ENCODE peak calls at places on chromosomes 1 and 21, in nine cellular contexts. One of them, this sample, is unnamed.

GRCh38 chr1:115469703-115470476 is 131.8 kb upstream of the NGF start:
- DNase-seq in H54: peak; percentile 80
- DNase-seq in IMR-90: peak; percentile 55
- DNase-seq in stimulated activated CD8-positive, alpha-beta memory T cell treated with anti-CD3 and anti-CD28 coated beads, Interleukin-15, amount 100 ng/mL, for 24 hours: no peak
- DNase-seq in colonic mucosa: peak; percentile 67
- DNase-seq in kidney tubule cell: peak; percentile 99
- DNase-seq in ELF-1: peak; percentile 88
- DNase-seq in endodermal cell: peak; percentile 95
- DNase-seq in GM18507: peak; percentile 17
- DNase-seq in this sample: peak; percentile 56

GRCh38 chr21:41953831-41954653 is at the start of gene C2CD2:
- DNase-seq in colonic mucosa: peak; percentile 68
- DNase-seq in IMR-90: peak; percentile 73
- DNase-seq in GM18507: peak; percentile 86
- DNase-seq in ELF-1: peak; percentile 68
- DNase-seq in H54: peak; percentile 92
- DNase-seq in kidney tubule cell: peak; percentile 74
- DNase-seq in endodermal cell: peak; percentile 89
- DNase-seq in stimulated activated CD8-positive, alpha-beta memory T cell treated with anti-CD3 and anti-CD28 coated beads, Interleukin-15, amount 100 ng/mL, for 24 hours: no peak
- DNase-seq in this sample: peak; percentile 48

GRCh38 chr1:209208648-209209047 is 374.9 kb upstream of the CAMK1G start:
- DNase-seq in kidney tubule cell: peak; percentile 75
- DNase-seq in colonic mucosa: no peak
- DNase-seq in H54: no peak
- DNase-seq in endodermal cell: no peak
- DNase-seq in stimulated activated CD8-positive, alpha-beta memory T cell treated with anti-CD3 and anti-CD28 coated beads, Interleukin-15, amount 100 ng/mL, for 24 hours: no peak
- DNase-seq in GM18507: no peak
- DNase-seq in ELF-1: no peak
- DNase-seq in IMR-90: no peak
- DNase-seq in this sample: no peak

GRCh38 chr1:214427871-214428277 is 123.5 kb downstream of the PTPN14 start:
- DNase-seq in colonic mucosa: peak; percentile 18
- DNase-seq in endodermal cell: no peak
- DNase-seq in IMR-90: peak; percentile 98
- DNase-seq in ELF-1: no peak
- DNase-seq in kidney tubule cell: peak; percentile 99
- DNase-seq in GM18507: peak; percentile 45
- DNase-seq in H54: peak; percentile 57
- DNase-seq in stimulated activated CD8-positive, alpha-beta memory T cell treated with anti-CD3 and anti-CD28 coated beads, Interleukin-15, amount 100 ng/mL, for 24 hours: peak; percentile 3
- DNase-seq in this sample: no peak

GRCh38 chr1:227869851-227870305 is 54.4 kb downstream of the PRSS38 start:
- DNase-seq in kidney tubule cell: no peak
- DNase-seq in stimulated activated CD8-positive, alpha-beta memory T cell treated with anti-CD3 and anti-CD28 coated beads, Interleukin-15, amount 100 ng/mL, for 24 hours: no peak
- DNase-seq in GM18507: no peak
- DNase-seq in endodermal cell: no peak
- DNase-seq in colonic mucosa: no peak
- DNase-seq in ELF-1: no peak
- DNase-seq in H54: no peak
- DNase-seq in IMR-90: no peak
- DNase-seq in this sample: no peak

GRCh38 chr1:112887599-112888303 is 68.2 kb downstream of the SLC16A1 start:
- DNase-seq in kidney tubule cell: peak; percentile 30
- DNase-seq in H54: no peak
- DNase-seq in IMR-90: no peak
- DNase-seq in stimulated activated CD8-positive, alpha-beta memory T cell treated with anti-CD3 and anti-CD28 coated beads, Interleukin-15, amount 100 ng/mL, for 24 hours: no peak
- DNase-seq in ELF-1: no peak
- DNase-seq in endodermal cell: no peak
- DNase-seq in colonic mucosa: no peak
- DNase-seq in GM18507: no peak
- DNase-seq in this sample: no peak

GRCh38 chr1:34794001-34794789 is 1.4 kb downstream of the GJA4 start:
- DNase-seq in IMR-90: no peak
- DNase-seq in GM18507: no peak
- DNase-seq in ELF-1: no peak
- DNase-seq in colonic mucosa: no peak
- DNase-seq in kidney tubule cell: peak; percentile 85
- DNase-seq in H54: no peak
- DNase-seq in stimulated activated CD8-positive, alpha-beta memory T cell treated with anti-CD3 and anti-CD28 coated beads, Interleukin-15, amount 100 ng/mL, for 24 hours: no peak
- DNase-seq in endodermal cell: no peak
- DNase-seq in this sample: no peak

GRCh38 chr1:54310439-54311328 is 95.5 kb downstream of the SSBP3 start:
- DNase-seq in endodermal cell: peak; percentile 94
- DNase-seq in IMR-90: peak; percentile 39
- DNase-seq in stimulated activated CD8-positive, alpha-beta memory T cell treated with anti-CD3 and anti-CD28 coated beads, Interleukin-15, amount 100 ng/mL, for 24 hours: no peak
- DNase-seq in colonic mucosa: peak; percentile 64
- DNase-seq in GM18507: no peak
- DNase-seq in H54: no peak
- DNase-seq in kidney tubule cell: peak; percentile 34
- DNase-seq in ELF-1: peak; percentile 89
- DNase-seq in this sample: no peak

GRCh38 chr1:162629077-162629637 is 3.1 kb upstream of the DDR2 start:
- DNase-seq in kidney tubule cell: no peak
- DNase-seq in H54: no peak
- DNase-seq in colonic mucosa: no peak
- DNase-seq in stimulated activated CD8-positive, alpha-beta memory T cell treated with anti-CD3 and anti-CD28 coated beads, Interleukin-15, amount 100 ng/mL, for 24 hours: no peak
- DNase-seq in endodermal cell: no peak
- DNase-seq in ELF-1: no peak
- DNase-seq in IMR-90: no peak
- DNase-seq in GM18507: no peak
- DNase-seq in this sample: no peak

GRCh38 chr1:84353665-84354064 is 44.6 kb upstream of the DNASE2B start:
- DNase-seq in GM18507: no peak
- DNase-seq in ELF-1: no peak
- DNase-seq in kidney tubule cell: no peak
- DNase-seq in colonic mucosa: no peak
- DNase-seq in H54: no peak
- DNase-seq in endodermal cell: no peak
- DNase-seq in IMR-90: peak; percentile 69
- DNase-seq in stimulated activated CD8-positive, alpha-beta memory T cell treated with anti-CD3 and anti-CD28 coated beads, Interleukin-15, amount 100 ng/mL, for 24 hours: no peak
- DNase-seq in this sample: no peak

GRCh38 chr1:241356187-241356518 is 852 bp downstream of the RGS7 start:
- DNase-seq in GM18507: no peak
- DNase-seq in ELF-1: no peak
- DNase-seq in stimulated activated CD8-positive, alpha-beta memory T cell treated with anti-CD3 and anti-CD28 coated beads, Interleukin-15, amount 100 ng/mL, for 24 hours: no peak
- DNase-seq in IMR-90: no peak
- DNase-seq in kidney tubule cell: no peak
- DNase-seq in colonic mucosa: no peak
- DNase-seq in H54: no peak
- DNase-seq in endodermal cell: peak; percentile 76
- DNase-seq in this sample: no peak

GRCh38 chr21:37041706-37042271 is 31.1 kb downstream of the PIGP start:
- DNase-seq in H54: no peak
- DNase-seq in endodermal cell: peak; percentile 75
- DNase-seq in kidney tubule cell: no peak
- DNase-seq in ELF-1: peak; percentile 14
- DNase-seq in IMR-90: no peak
- DNase-seq in stimulated activated CD8-positive, alpha-beta memory T cell treated with anti-CD3 and anti-CD28 coated beads, Interleukin-15, amount 100 ng/mL, for 24 hours: no peak
- DNase-seq in GM18507: no peak
- DNase-seq in colonic mucosa: no peak
- DNase-seq in this sample: no peak

GRCh38 chr1:19414490-19414889 is 70.8 kb downstream of the CAPZB start:
- DNase-seq in stimulated activated CD8-positive, alpha-beta memory T cell treated with anti-CD3 and anti-CD28 coated beads, Interleukin-15, amount 100 ng/mL, for 24 hours: no peak
- DNase-seq in colonic mucosa: no peak
- DNase-seq in GM18507: no peak
- DNase-seq in H54: no peak
- DNase-seq in kidney tubule cell: no peak
- DNase-seq in endodermal cell: no peak
- DNase-seq in ELF-1: no peak
- DNase-seq in IMR-90: no peak
- DNase-seq in this sample: no peak

GRCh38 chr1:3453891-3454810 is at the start of gene ARHGEF16:
- DNase-seq in stimulated activated CD8-positive, alpha-beta memory T cell treated with anti-CD3 and anti-CD28 coated beads, Interleukin-15, amount 100 ng/mL, for 24 hours: no peak
- DNase-seq in ELF-1: peak; percentile 92
- DNase-seq in IMR-90: peak; percentile 15
- DNase-seq in colonic mucosa: peak; percentile 90
- DNase-seq in endodermal cell: peak; percentile 97
- DNase-seq in kidney tubule cell: peak; percentile 87
- DNase-seq in H54: peak; percentile 73
- DNase-seq in GM18507: no peak
- DNase-seq in this sample: peak; percentile 47

GRCh38 chr21:35048706-35049617 is at the start of gene RUNX1:
- DNase-seq in stimulated activated CD8-positive, alpha-beta memory T cell treated with anti-CD3 and anti-CD28 coated beads, Interleukin-15, amount 100 ng/mL, for 24 hours: peak; percentile 47
- DNase-seq in GM18507: peak; percentile 44
- DNase-seq in colonic mucosa: peak; percentile 50
- DNase-seq in IMR-90: peak; percentile 56
- DNase-seq in kidney tubule cell: peak; percentile 93
- DNase-seq in H54: peak; percentile 63
- DNase-seq in endodermal cell: no peak
- DNase-seq in ELF-1: no peak
- DNase-seq in this sample: no peak

GRCh38 chr1:66489146-66489545 is 44.8 kb upstream of the SGIP1 start:
- DNase-seq in colonic mucosa: no peak
- DNase-seq in endodermal cell: no peak
- DNase-seq in H54: no peak
- DNase-seq in kidney tubule cell: peak; percentile 64
- DNase-seq in GM18507: no peak
- DNase-seq in ELF-1: no peak
- DNase-seq in IMR-90: peak; percentile 69
- DNase-seq in stimulated activated CD8-positive, alpha-beta memory T cell treated with anti-CD3 and anti-CD28 coated beads, Interleukin-15, amount 100 ng/mL, for 24 hours: no peak
- DNase-seq in this sample: no peak

GRCh38 chr1:216447898-216448568 is 24.8 kb upstream of the USH2A start:
- DNase-seq in kidney tubule cell: peak; percentile 24
- DNase-seq in IMR-90: peak; percentile 43
- DNase-seq in GM18507: no peak
- DNase-seq in stimulated activated CD8-positive, alpha-beta memory T cell treated with anti-CD3 and anti-CD28 coated beads, Interleukin-15, amount 100 ng/mL, for 24 hours: no peak
- DNase-seq in colonic mucosa: no peak
- DNase-seq in ELF-1: no peak
- DNase-seq in endodermal cell: no peak
- DNase-seq in H54: no peak
- DNase-seq in this sample: no peak

GRCh38 chr1:114505148-114505561 is 5.8 kb downstream of the TRIM33 start:
- DNase-seq in GM18507: no peak
- DNase-seq in endodermal cell: no peak
- DNase-seq in stimulated activated CD8-positive, alpha-beta memory T cell treated with anti-CD3 and anti-CD28 coated beads, Interleukin-15, amount 100 ng/mL, for 24 hours: no peak
- DNase-seq in colonic mucosa: no peak
- DNase-seq in kidney tubule cell: no peak
- DNase-seq in H54: no peak
- DNase-seq in IMR-90: no peak
- DNase-seq in ELF-1: peak; percentile 46
- DNase-seq in this sample: no peak

GRCh38 chr1:1630965-1631792 is 794 bp upstream of the MMP23B start:
- DNase-seq in stimulated activated CD8-positive, alpha-beta memory T cell treated with anti-CD3 and anti-CD28 coated beads, Interleukin-15, amount 100 ng/mL, for 24 hours: no peak
- DNase-seq in H54: no peak
- DNase-seq in GM18507: no peak
- DNase-seq in IMR-90: no peak
- DNase-seq in ELF-1: no peak
- DNase-seq in endodermal cell: peak; percentile 78
- DNase-seq in kidney tubule cell: no peak
- DNase-seq in colonic mucosa: peak; percentile 66
- DNase-seq in this sample: peak; percentile 39

GRCh38 chr1:51564124-51564523 is 45.1 kb upstream of the EPS15 start:
- DNase-seq in stimulated activated CD8-positive, alpha-beta memory T cell treated with anti-CD3 and anti-CD28 coated beads, Interleukin-15, amount 100 ng/mL, for 24 hours: no peak
- DNase-seq in colonic mucosa: no peak
- DNase-seq in endodermal cell: no peak
- DNase-seq in H54: no peak
- DNase-seq in IMR-90: peak; percentile 74
- DNase-seq in kidney tubule cell: peak; percentile 55
- DNase-seq in GM18507: no peak
- DNase-seq in ELF-1: no peak
- DNase-seq in this sample: no peak

GRCh38 chr1:23809751-23810171 is 9.2 kb upstream of the GALE start:
- DNase-seq in stimulated activated CD8-positive, alpha-beta memory T cell treated with anti-CD3 and anti-CD28 coated beads, Interleukin-15, amount 100 ng/mL, for 24 hours: peak; percentile 35
- DNase-seq in IMR-90: peak; percentile 51
- DNase-seq in endodermal cell: peak; percentile 93
- DNase-seq in kidney tubule cell: peak; percentile 76
- DNase-seq in H54: no peak
- DNase-seq in colonic mucosa: peak; percentile 91
- DNase-seq in ELF-1: peak; percentile 89
- DNase-seq in GM18507: peak; percentile 69
- DNase-seq in this sample: no peak

GRCh38 chr21:34668803-34669148 is at the start of gene CLIC6:
- DNase-seq in colonic mucosa: no peak
- DNase-seq in kidney tubule cell: no peak
- DNase-seq in stimulated activated CD8-positive, alpha-beta memory T cell treated with anti-CD3 and anti-CD28 coated beads, Interleukin-15, amount 100 ng/mL, for 24 hours: no peak
- DNase-seq in endodermal cell: peak; percentile 92
- DNase-seq in ELF-1: peak; percentile 69
- DNase-seq in IMR-90: no peak
- DNase-seq in H54: no peak
- DNase-seq in GM18507: no peak
- DNase-seq in this sample: no peak

GRCh38 chr1:58592521-58593134 is 15.6 kb upstream of the TACSTD2 start:
- DNase-seq in stimulated activated CD8-positive, alpha-beta memory T cell treated with anti-CD3 and anti-CD28 coated beads, Interleukin-15, amount 100 ng/mL, for 24 hours: no peak
- DNase-seq in colonic mucosa: no peak
- DNase-seq in GM18507: no peak
- DNase-seq in IMR-90: peak; percentile 87
- DNase-seq in ELF-1: no peak
- DNase-seq in endodermal cell: no peak
- DNase-seq in H54: peak; percentile 78
- DNase-seq in kidney tubule cell: peak; percentile 95
- DNase-seq in this sample: no peak

GRCh38 chr1:115838805-115839705 is 1.9 kb downstream of the NHLH2 start:
- DNase-seq in IMR-90: no peak
- DNase-seq in ELF-1: peak; percentile 79
- DNase-seq in H54: no peak
- DNase-seq in colonic mucosa: peak; percentile 33
- DNase-seq in endodermal cell: peak; percentile 91
- DNase-seq in kidney tubule cell: peak; percentile 12
- DNase-seq in stimulated activated CD8-positive, alpha-beta memory T cell treated with anti-CD3 and anti-CD28 coated beads, Interleukin-15, amount 100 ng/mL, for 24 hours: no peak
- DNase-seq in GM18507: no peak
- DNase-seq in this sample: peak; percentile 72

GRCh38 chr1:85264150-85264549 is 4.7 kb upstream of the C1orf52 start:
- DNase-seq in kidney tubule cell: peak; percentile 70
- DNase-seq in colonic mucosa: no peak
- DNase-seq in GM18507: no peak
- DNase-seq in endodermal cell: no peak
- DNase-seq in stimulated activated CD8-positive, alpha-beta memory T cell treated with anti-CD3 and anti-CD28 coated beads, Interleukin-15, amount 100 ng/mL, for 24 hours: no peak
- DNase-seq in H54: no peak
- DNase-seq in ELF-1: no peak
- DNase-seq in IMR-90: peak; percentile 50
- DNase-seq in this sample: no peak

GRCh38 chr1:86472165-86472564 is 3.4 kb downstream of the CLCA1 start:
- DNase-seq in colonic mucosa: no peak
- DNase-seq in ELF-1: no peak
- DNase-seq in kidney tubule cell: no peak
- DNase-seq in endodermal cell: no peak
- DNase-seq in stimulated activated CD8-positive, alpha-beta memory T cell treated with anti-CD3 and anti-CD28 coated beads, Interleukin-15, amount 100 ng/mL, for 24 hours: no peak
- DNase-seq in H54: no peak
- DNase-seq in GM18507: no peak
- DNase-seq in IMR-90: no peak
- DNase-seq in this sample: no peak

GRCh38 chr1:45569571-45569961 is 14.3 kb upstream of the NASP start:
- DNase-seq in stimulated activated CD8-positive, alpha-beta memory T cell treated with anti-CD3 and anti-CD28 coated beads, Interleukin-15, amount 100 ng/mL, for 24 hours: no peak
- DNase-seq in H54: no peak
- DNase-seq in ELF-1: no peak
- DNase-seq in colonic mucosa: no peak
- DNase-seq in GM18507: no peak
- DNase-seq in kidney tubule cell: no peak
- DNase-seq in IMR-90: no peak
- DNase-seq in endodermal cell: no peak
- DNase-seq in this sample: no peak

GRCh38 chr1:87206444-87206843 is 122.2 kb upstream of the LMO4 start:
- DNase-seq in kidney tubule cell: no peak
- DNase-seq in IMR-90: no peak
- DNase-seq in colonic mucosa: no peak
- DNase-seq in endodermal cell: no peak
- DNase-seq in GM18507: no peak
- DNase-seq in H54: no peak
- DNase-seq in stimulated activated CD8-positive, alpha-beta memory T cell treated with anti-CD3 and anti-CD28 coated beads, Interleukin-15, amount 100 ng/mL, for 24 hours: no peak
- DNase-seq in ELF-1: no peak
- DNase-seq in this sample: no peak

GRCh38 chr1:178792394-178792793 is 67.3 kb downstream of the RALGPS2 start:
- DNase-seq in IMR-90: no peak
- DNase-seq in kidney tubule cell: no peak
- DNase-seq in stimulated activated CD8-positive, alpha-beta memory T cell treated with anti-CD3 and anti-CD28 coated beads, Interleukin-15, amount 100 ng/mL, for 24 hours: no peak
- DNase-seq in H54: no peak
- DNase-seq in GM18507: no peak
- DNase-seq in colonic mucosa: no peak
- DNase-seq in ELF-1: no peak
- DNase-seq in endodermal cell: no peak
- DNase-seq in this sample: no peak

GRCh38 chr21:19246018-19246417 is 842.4 kb upstream of the TMPRSS15 start:
- DNase-seq in H54: no peak
- DNase-seq in GM18507: no peak
- DNase-seq in kidney tubule cell: no peak
- DNase-seq in endodermal cell: no peak
- DNase-seq in colonic mucosa: no peak
- DNase-seq in IMR-90: no peak
- DNase-seq in ELF-1: no peak
- DNase-seq in stimulated activated CD8-positive, alpha-beta memory T cell treated with anti-CD3 and anti-CD28 coated beads, Interleukin-15, amount 100 ng/mL, for 24 hours: no peak
- DNase-seq in this sample: no peak

GRCh38 chr1:172949096-172949495 is 101.6 kb downstream of the TNFSF18 start:
- DNase-seq in kidney tubule cell: no peak
- DNase-seq in colonic mucosa: no peak
- DNase-seq in H54: no peak
- DNase-seq in stimulated activated CD8-positive, alpha-beta memory T cell treated with anti-CD3 and anti-CD28 coated beads, Interleukin-15, amount 100 ng/mL, for 24 hours: no peak
- DNase-seq in IMR-90: no peak
- DNase-seq in endodermal cell: no peak
- DNase-seq in GM18507: no peak
- DNase-seq in ELF-1: no peak
- DNase-seq in this sample: no peak